ENCODE peak calls at places on chromosomes 12 and 14, in eight cellular contexts. B is ovary; U is GM23248; K is astrocyte of the cerebellum; L is CD8-positive, alpha-beta memory T cell; T is body of pancreas; A is neural progenitor cell; D is heart left ventricle. S is an unnamed sample.

GRCh38 chr12:26631846-26632245 is 201.1 kb downstream of the ITPR2 start:
- DNase-seq in U (peak; percentile 27), D (no peak), L (no peak), B (no peak), A (no peak), T (no peak), K (peak; percentile 35), S (no peak)

GRCh38 chr12:105222726-105223357 is 13.1 kb downstream of the APPL2 start:
- DNase-seq in D (no peak), A (no peak), K (no peak), U (no peak), L (no peak), T (no peak), B (no peak), S (no peak)

GRCh38 chr12:57237952-57238853 is 8.7 kb downstream of the SHMT2 start:
- DNase-seq in T (no peak), K (no peak), L (no peak), U (peak; percentile 58), A (peak; percentile 76), B (no peak), D (peak; percentile 59), S (no peak)

GRCh38 chr12:122793685-122794106 is 19.3 kb downstream of the CCDC62 start:
- DNase-seq in B (no peak), T (peak; percentile 44), U (peak; percentile 63), D (no peak), L (no peak), A (peak; percentile 61), K (peak; percentile 44), S (no peak)

GRCh38 chr12:106754331-106754730 is 20.2 kb upstream of the RIC8B start:
- DNase-seq in A (no peak), T (no peak), D (no peak), L (no peak), K (no peak), U (no peak), B (no peak), S (no peak)

GRCh38 chr12:38669530-38669929 is 235.9 kb downstream of the CPNE8 start:
- DNase-seq in L (no peak), B (no peak), K (no peak), T (no peak), A (peak; percentile 6), U (no peak), D (no peak), S (no peak)

GRCh38 chr12:31506907-31507306 is 84.0 kb downstream of the DENND5B start:
- DNase-seq in K (no peak), B (no peak), U (peak; percentile 27), L (no peak), D (no peak), T (no peak), A (peak; percentile 23), S (no peak)

GRCh38 chr12:78612224-78612623 is 252.3 kb upstream of the SYT1 start:
- DNase-seq in T (no peak), D (no peak), U (no peak), L (no peak), B (no peak), A (no peak), K (no peak), S (no peak)

GRCh38 chr12:77814361-77814760 is 16.3 kb upstream of the NAV3 start:
- DNase-seq in B (no peak), D (no peak), A (no peak), T (no peak), K (no peak), L (no peak), U (no peak), S (no peak)

GRCh38 chr14:92408186-92408585 is 85.2 kb downstream of the SLC24A4 start:
- DNase-seq in T (no peak), B (no peak), D (no peak), L (no peak), K (no peak), A (no peak), U (peak; percentile 60), S (no peak)

GRCh38 chr12:39831587-39832315 is 212.1 kb upstream of the ABCD2 start:
- DNase-seq in L (no peak), K (no peak), T (no peak), B (no peak), D (no peak), A (no peak), U (peak; percentile 5), S (no peak)

GRCh38 chr12:53709671-53710070 is 17.6 kb downstream of the CALCOCO1 start:
- DNase-seq in B (no peak), A (no peak), D (no peak), L (no peak), U (peak; percentile 20), T (no peak), K (no peak), S (no peak)

GRCh38 chr14:38208825-38209562 is 1.3 kb downstream of the SSTR1 start:
- DNase-seq in K (no peak), L (no peak), D (no peak), B (peak; percentile 21), A (peak; percentile 63), U (peak; percentile 90), T (peak; percentile 86), S (peak; percentile 21)

GRCh38 chr12:113064395-113065125 is 8.0 kb downstream of the DTX1 start:
- DNase-seq in L (no peak), A (no peak), B (no peak), T (no peak), U (no peak), D (no peak), K (no peak), S (no peak)

GRCh38 chr14:24062216-24062980 is 9.0 kb upstream of the CPNE6 start:
- DNase-seq in D (peak; percentile 12), A (no peak), K (no peak), U (no peak), B (no peak), L (no peak), T (peak; percentile 35), S (no peak)

GRCh38 chr14:27917896-27918295 is 848.7 kb upstream of the FOXG1 start:
- DNase-seq in D (no peak), K (no peak), U (no peak), L (no peak), T (no peak), A (no peak), B (no peak), S (no peak)

GRCh38 chr12:68221497-68221896 is 4.1 kb downstream of the IL26 start:
- DNase-seq in K (no peak), A (no peak), U (no peak), L (no peak), T (no peak), D (no peak), B (no peak), S (no peak)

GRCh38 chr12:8946733-8947132 is 2.7 kb downstream of the M6PR start:
- DNase-seq in L (no peak), D (no peak), B (no peak), U (no peak), T (no peak), K (no peak), A (no peak), S (no peak)

GRCh38 chr12:10612954-10613333 is 465 bp downstream of the MAGOHB start:
- DNase-seq in T (no peak), B (peak; percentile 15), L (no peak), K (no peak), A (peak; percentile 38), D (no peak), U (peak; percentile 39), S (no peak)

GRCh38 chr14:74702293-74702692 is 10.6 kb downstream of the AREL1 start:
- DNase-seq in B (no peak), T (no peak), A (no peak), U (no peak), D (no peak), L (no peak), K (no peak), S (no peak)

GRCh38 chr12:51391047-51391837 is at the start of gene GALNT6:
- DNase-seq in A (peak; percentile 67), L (peak; percentile 80), D (peak; percentile 37), K (no peak), B (no peak), U (no peak), T (peak; percentile 78), S (no peak)

GRCh38 chr14:73286598-73286997 is 49.3 kb downstream of the PAPLN start:
- DNase-seq in K (no peak), L (no peak), U (no peak), B (no peak), D (no peak), A (no peak), T (no peak), S (no peak)
- H3K4me3 ChIP-seq in K (no peak overlapping the region), L (no peak overlapping the region), U (no peak overlapping the region), B (no peak overlapping the region), D (no peak overlapping the region), A (no peak overlapping the region), T (no peak overlapping the region), S (no peak overlapping the region)

GRCh38 chr14:97033556-97034081 is 236.4 kb downstream of the VRK1 start:
- DNase-seq in T (no peak), L (no peak), K (no peak), B (no peak), A (peak; percentile 18), D (no peak), U (no peak), S (no peak)
- H3K4me3 ChIP-seq in T (no peak overlapping the region), L (no peak overlapping the region), K (peak overlapping the region; percentile 32), B (no peak overlapping the region), A (peak overlapping the region; percentile 35), D (no peak overlapping the region), U (no peak overlapping the region), S (no peak overlapping the region)

GRCh38 chr14:69792887-69793421 is 4.1 kb downstream of the SLC10A1 start:
- DNase-seq in D (no peak), B (no peak), T (no peak), U (no peak), A (no peak), L (no peak), K (no peak), S (no peak)

GRCh38 chr14:69798339-69798735 is 1.3 kb upstream of the SLC10A1 start:
- DNase-seq in B (no peak), U (no peak), A (no peak), D (no peak), K (no peak), T (no peak), L (no peak), S (no peak)

GRCh38 chr14:69796797-69797500 is at the start of gene SLC10A1:
- DNase-seq in T (no peak), A (no peak), U (no peak), K (no peak), B (no peak), D (no peak), L (no peak), S (no peak)

GRCh38 chr14:69797573-69798338 is 715 bp upstream of the SLC10A1 start:
- DNase-seq in K (no peak), T (no peak), B (no peak), L (no peak), A (no peak), U (no peak), D (no peak), S (no peak)

GRCh38 chr14:69794791-69795190 is 2.2 kb downstream of the SLC10A1 start:
- DNase-seq in K (no peak), T (no peak), U (no peak), D (no peak), L (no peak), B (no peak), A (no peak), S (no peak)
- H3K4me3 ChIP-seq in K (no peak overlapping the region), T (no peak overlapping the region), U (no peak overlapping the region), D (no peak overlapping the region), L (no peak overlapping the region), B (no peak overlapping the region), A (no peak overlapping the region), S (no peak overlapping the region)

DNA sequence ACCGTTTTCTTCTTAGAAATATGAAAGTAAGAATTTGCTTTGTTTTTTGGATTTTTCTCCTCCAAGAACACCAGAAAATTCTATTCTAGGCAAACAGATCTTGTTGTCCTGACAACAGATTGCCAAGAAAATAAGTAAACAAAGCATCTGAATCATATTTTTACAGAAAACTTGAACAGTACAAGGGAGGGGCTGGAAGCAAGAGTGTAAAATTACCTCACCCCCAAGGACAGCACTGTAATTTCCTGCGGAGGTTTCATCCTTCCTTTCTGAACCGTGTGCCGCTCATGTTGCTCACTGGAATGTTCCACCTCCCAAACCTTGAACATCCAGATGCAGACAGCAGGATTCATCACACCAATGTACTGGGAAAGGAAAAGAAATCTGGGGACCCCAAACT is 5.4 kb upstream of the CAMKK2 start:
- DNase-seq in A (no peak), U (peak; percentile 67), D (no peak), L (no peak), T (no peak), K (no peak), B (no peak), S (no peak)
- H3K4me3 ChIP-seq in A (no peak overlapping the region), U (no peak overlapping the region), D (no peak overlapping the region), L (no peak overlapping the region), T (no peak overlapping the region), K (no peak overlapping the region), B (no peak overlapping the region), S (no peak overlapping the region)